ENCODE peak calls at places on chromosomes 3 and 15, in nine cellular contexts. W is neuronal stem cell; B is WERI-Rb-1; R is IMR-90; C is CD8-positive, alpha-beta memory T cell; G is left ventricle myocardium inferior; A is ovary; Q is keratinocyte; M is astrocyte. D is an unnamed sample.

GRCh38 chr15:79184465-79184892 is 93.9 kb upstream of the RASGRF1 start:
- DNase-seq in R (peak), A (peak), G (peak), W (peak), M (peak), Q (no peak), C (peak), B (peak), D (no peak)

GRCh38 chr15:40845511-40846284 is 1.9 kb downstream of the SPINT1 start:
- DNase-seq in R (no peak), A (no peak), M (no peak), G (no peak), C (no peak), Q (peak), W (no peak), B (no peak), D (peak)

GRCh38 chr3:5105050-5105449 is 17.0 kb upstream of the ARL8B start:
- DNase-seq in W (no peak), Q (no peak), A (no peak), B (no peak), C (no peak), G (no peak), R (no peak), M (no peak), D (no peak)

GRCh38 chr3:59774613-59775012 is 724.8 kb upstream of the CFAP20DC start:
- DNase-seq in G (no peak), M (peak), Q (no peak), W (no peak), R (peak), A (no peak), B (no peak), C (no peak), D (no peak)

GRCh38 chr3:6439824-6440223 is 421.1 kb upstream of the GRM7 start:
- DNase-seq in A (no peak), B (no peak), M (no peak), G (no peak), C (no peak), W (no peak), R (no peak), Q (no peak), D (no peak)

GRCh38 chr3:186220886-186221285 is 112.0 kb upstream of the ETV5 start:
- DNase-seq in W (no peak), R (no peak), B (peak), M (no peak), C (no peak), Q (no peak), G (no peak), A (no peak), D (no peak)

GRCh38 chr3:36911990-36912804 is 32.7 kb downstream of the TRANK1 start:
- DNase-seq in R (peak), G (no peak), W (no peak), A (no peak), M (peak), C (peak), B (no peak), Q (no peak), D (peak)

GRCh38 chr15:100890059-100890720 is 10.6 kb downstream of the ALDH1A3 start:
- DNase-seq in Q (no peak), M (no peak), R (no peak), C (no peak), B (no peak), W (no peak), G (no peak), A (no peak), D (no peak)

GRCh38 chr3:94990952-94991705 is 928.3 kb downstream of the NSUN3 start:
- DNase-seq in M (no peak), R (no peak), G (no peak), B (no peak), C (no peak), W (no peak), Q (no peak), A (no peak), D (no peak)

GRCh38 chr3:102069211-102069662 is 219.9 kb downstream of the NFKBIZ start:
- DNase-seq in Q (no peak), A (no peak), G (no peak), R (peak), B (no peak), C (no peak), W (no peak), M (peak), D (peak)

GRCh38 chr3:184477940-184478339 is 83.6 kb upstream of the EPHB3 start:
- DNase-seq in B (no peak), A (no peak), R (no peak), G (no peak), M (no peak), Q (no peak), W (no peak), C (no peak), D (no peak)

GRCh38 chr15:40984963-40985362 is 31.7 kb downstream of the CHAC1 start:
- DNase-seq in B (no peak), R (peak), M (peak), G (no peak), A (no peak), C (no peak), W (no peak), Q (no peak), D (no peak)

GRCh38 chr15:96320703-96321421 is 9.6 kb upstream of the NR2F2 start:
- DNase-seq in Q (no peak), R (no peak), G (no peak), A (peak), M (peak), C (no peak), W (no peak), B (no peak), D (no peak)

GRCh38 chr15:94503293-94503692 is 271.9 kb downstream of the MCTP2 start:
- DNase-seq in R (no peak), M (no peak), W (no peak), Q (no peak), G (no peak), C (no peak), A (no peak), B (no peak), D (no peak)

GRCh38 chr15:67606742-67607141 is 64.2 kb downstream of the MAP2K5 start:
- DNase-seq in Q (no peak), A (no peak), C (no peak), W (no peak), M (no peak), R (no peak), G (no peak), B (no peak), D (no peak)

GRCh38 chr3:8052599-8053185 is 448.9 kb upstream of the LMCD1 start:
- DNase-seq in C (no peak), A (no peak), Q (no peak), R (no peak), M (peak), B (peak), W (no peak), G (peak), D (no peak)

GRCh38 chr15:89837830-89838178 is 23.2 kb upstream of the ANPEP start:
- DNase-seq in R (no peak), Q (no peak), G (no peak), M (peak), W (no peak), B (no peak), A (no peak), C (no peak), D (no peak)

GRCh38 chr3:45145223-45145622 is 955 bp downstream of the CDCP1 start:
- DNase-seq in M (no peak), W (no peak), Q (no peak), G (no peak), C (no peak), A (no peak), B (no peak), R (no peak), D (no peak)

GRCh38 chr3:111846717-111847116 is 12.3 kb upstream of the PHLDB2 start:
- DNase-seq in R (peak), C (no peak), W (no peak), G (no peak), B (no peak), A (no peak), M (peak), Q (no peak), D (peak)

GRCh38 chr3:31952205-31952604 is 28.9 kb downstream of the OSBPL10 start:
- DNase-seq in C (no peak), W (no peak), R (no peak), A (no peak), M (no peak), Q (no peak), G (no peak), B (no peak), D (no peak)

GRCh38 chr3:119794971-119795612 is 13.2 kb downstream of the NR1I2 start:
- DNase-seq in M (peak), Q (no peak), R (no peak), W (peak), A (no peak), G (no peak), C (no peak), B (no peak), D (no peak)

GRCh38 chr3:105837143-105837740 is 31.6 kb downstream of the CBLB start:
- DNase-seq in R (no peak), G (no peak), A (no peak), W (no peak), M (no peak), B (no peak), Q (no peak), C (no peak), D (no peak)

GRCh38 chr3:127753898-127754410 is 68.4 kb downstream of the MGLL start:
- DNase-seq in R (no peak), M (no peak), B (no peak), W (no peak), Q (no peak), C (no peak), A (no peak), G (no peak), D (no peak)

GRCh38 chr3:127691974-127692373 is 19.2 kb downstream of the ABTB1 start:
- DNase-seq in M (no peak), Q (no peak), W (no peak), B (no peak), G (peak), R (no peak), A (no peak), C (peak), D (no peak)

GRCh38 chr15:100096700-100097099 is 245.1 kb downstream of the ADAMTS17 start:
- DNase-seq in M (no peak), W (no peak), A (no peak), Q (no peak), G (no peak), B (no peak), R (no peak), C (no peak), D (no peak)

GRCh38 chr15:73755481-73755880 is 2.3 kb upstream of the INSYN1 start:
- DNase-seq in M (no peak), R (no peak), W (no peak), C (no peak), B (no peak), A (no peak), Q (no peak), G (no peak), D (no peak)

GRCh38 chr3:42424911-42425310 is 14.5 kb upstream of the LYZL4 start:
- DNase-seq in M (no peak), W (no peak), B (no peak), G (no peak), A (no peak), C (no peak), Q (no peak), R (no peak), D (no peak)

GRCh38 chr3:126005951-126006350 is 37.0 kb downstream of the ROPN1B start:
- DNase-seq in Q (no peak), A (no peak), C (no peak), W (no peak), M (peak), R (peak), B (no peak), G (no peak), D (peak)

GRCh38 chr3:57852896-57853295 is 96.8 kb downstream of the SLMAP start:
- DNase-seq in B (no peak), R (peak), W (no peak), M (peak), G (no peak), C (no peak), Q (no peak), A (no peak), D (no peak)

GRCh38 chr15:96340348-96340610 is 9.8 kb downstream of the NR2F2 start:
- DNase-seq in C (no peak), A (no peak), W (no peak), Q (no peak), R (no peak), B (no peak), G (no peak), M (no peak), D (no peak)

GRCh38 chr3:53773330-53773583 is 73.0 kb downstream of the CHDH start:
- DNase-seq in A (no peak), W (no peak), G (no peak), M (no peak), C (no peak), B (no peak), Q (no peak), R (no peak), D (no peak)

GRCh38 chr3:53775018-53775417 is 71.2 kb downstream of the CHDH start:
- DNase-seq in W (no peak), G (no peak), C (no peak), B (no peak), Q (no peak), A (no peak), R (no peak), M (no peak), D (no peak)

GRCh38 chr3:53774414-53774813 is 71.8 kb downstream of the CHDH start:
- DNase-seq in R (no peak), A (no peak), Q (no peak), B (no peak), M (no peak), G (no peak), C (no peak), W (no peak), D (no peak)

GRCh38 chr3:53772562-53773329 is 73.5 kb downstream of the CHDH start:
- DNase-seq in C (no peak), G (no peak), R (peak), A (no peak), M (peak), Q (no peak), W (no peak), B (no peak), D (no peak)

GRCh38 chr3:53773586-53774368 is 72.4 kb downstream of the CHDH start:
- DNase-seq in Q (no peak), M (peak), C (no peak), G (no peak), R (peak), B (no peak), A (peak), W (no peak), D (no peak)
- H3K27ac ChIP-seq in Q (no peak), M (no peak), C (no peak), G (no peak), R (peak), B (no peak), A (no peak), W (no peak), D (no peak)

DNA sequence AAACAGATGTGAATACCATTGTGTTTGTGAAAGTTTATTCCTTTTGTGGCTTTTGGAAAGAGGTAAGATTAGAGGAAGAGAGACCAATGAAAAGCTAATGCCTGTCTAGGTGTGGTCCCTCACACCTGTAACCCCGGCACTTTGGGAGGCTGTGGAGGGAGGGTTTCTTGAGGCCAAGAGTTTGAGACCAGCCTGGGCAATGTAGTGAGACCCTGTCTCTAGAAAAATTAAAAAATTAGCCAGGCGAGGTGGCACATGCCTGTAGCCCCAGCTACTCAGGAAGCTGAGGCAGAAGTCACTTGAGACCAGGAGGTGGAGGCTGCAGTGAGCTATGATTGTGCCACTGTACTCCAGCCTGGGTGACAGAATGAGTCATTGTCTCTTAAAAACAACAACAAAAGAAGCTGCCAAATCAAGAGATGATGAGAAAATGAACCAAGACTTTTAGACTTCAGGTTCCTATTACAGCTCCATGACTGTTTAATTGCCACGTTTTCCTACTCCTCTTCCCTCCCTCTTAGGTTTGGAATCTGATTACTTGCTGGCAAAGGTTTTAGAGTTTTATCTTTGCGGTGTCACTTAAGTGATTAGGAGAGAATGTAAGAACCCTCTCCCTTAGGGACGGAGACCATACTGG is 68.7 kb downstream of the CGNL1 start:
- DNase-seq in M (peak), Q (no peak), W (no peak), G (no peak), A (no peak), R (no peak), B (no peak), C (no peak), D (no peak)
- H3K27ac ChIP-seq in M (no peak), Q (no peak), W (no peak), G (no peak), A (no peak), R (no peak), B (no peak), C (no peak), D (no peak)

GRCh38 chr15:74788042-74788715 is 6.3 kb downstream of the CSK start:
- DNase-seq in M (no peak), R (no peak), W (no peak), G (no peak), A (no peak), Q (no peak), B (no peak), C (no peak), D (no peak)

GRCh38 chr15:74789171-74789627 is 7.3 kb downstream of the CSK start:
- DNase-seq in M (no peak), C (no peak), B (no peak), R (no peak), A (no peak), Q (no peak), W (no peak), G (no peak), D (no peak)

GRCh38 chr15:74787251-74788041 is 5.6 kb downstream of the CSK start:
- DNase-seq in W (no peak), G (peak), A (no peak), B (peak), R (peak), M (peak), Q (no peak), C (peak), D (no peak)

GRCh38 chr15:74789741-74790079 is 7.8 kb downstream of the CSK start:
- DNase-seq in G (no peak), A (no peak), R (no peak), M (no peak), B (no peak), Q (no peak), W (no peak), C (no peak), D (no peak)

DNA sequence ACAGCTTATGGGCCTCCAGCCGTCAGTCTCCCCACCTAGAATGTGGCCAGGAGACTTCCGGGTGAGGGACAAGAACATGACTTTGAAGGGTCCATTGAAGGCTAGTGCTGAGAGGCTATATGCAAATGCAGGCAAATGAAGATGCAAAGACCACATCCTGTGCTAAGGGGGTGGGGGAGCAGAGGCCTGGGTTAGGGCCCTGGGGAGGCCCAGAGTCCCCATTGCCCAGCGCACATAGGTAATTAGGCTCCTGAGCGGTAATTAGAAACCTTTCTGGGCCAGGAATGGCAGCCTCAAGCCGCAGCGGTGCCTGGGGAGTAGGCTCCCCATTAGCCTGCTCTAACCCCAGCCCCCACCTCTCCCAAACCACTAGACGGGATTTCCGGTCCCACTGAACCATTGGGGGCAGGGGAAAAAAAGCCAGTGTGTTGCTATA is 6.9 kb downstream of the CSK start:
- DNase-seq in C (peak), Q (no peak), R (no peak), G (no peak), M (no peak), A (no peak), B (no peak), W (no peak), D (no peak)
- H3K27ac ChIP-seq in C (peak), Q (no peak), R (no peak), G (peak), M (no peak), A (no peak), B (no peak), W (no peak), D (peak)

GRCh38 chr3:70988111-70988510 is 595.4 kb downstream of the FOXP1 start:
- DNase-seq in G (no peak), B (no peak), M (no peak), Q (no peak), A (no peak), W (no peak), C (no peak), R (no peak), D (no peak)

GRCh38 chr3:70982700-70983140 is 600.8 kb downstream of the FOXP1 start:
- DNase-seq in C (no peak), W (no peak), M (peak), Q (no peak), A (peak), B (no peak), R (peak), G (no peak), D (peak)

GRCh38 chr3:70982274-70982673 is 601.3 kb downstream of the FOXP1 start:
- DNase-seq in W (no peak), R (no peak), M (no peak), A (no peak), B (no peak), Q (no peak), G (no peak), C (no peak), D (no peak)

GRCh38 chr3:70985572-70985971 is 598.0 kb downstream of the FOXP1 start:
- DNase-seq in C (no peak), A (no peak), B (no peak), M (no peak), Q (no peak), G (no peak), W (no peak), R (no peak), D (no peak)

DNA sequence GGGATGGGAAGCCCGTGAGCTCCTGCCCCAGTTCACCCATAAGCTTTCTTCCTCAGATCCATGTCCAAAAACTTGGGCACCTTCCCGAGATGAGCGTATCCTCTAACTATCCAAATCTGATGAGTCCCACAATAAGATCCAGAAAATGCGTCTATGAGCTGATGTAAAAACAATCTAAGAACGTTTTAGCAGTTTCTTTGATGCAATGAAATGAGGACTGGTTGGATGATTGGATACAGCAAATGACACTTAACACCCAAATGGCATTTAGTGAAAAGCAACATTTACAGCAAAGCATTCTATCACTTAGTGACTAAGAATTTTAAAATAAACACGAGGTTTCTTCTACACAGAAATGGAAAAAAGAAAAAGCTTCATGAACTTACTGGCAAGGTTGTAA is 598.8 kb downstream of the FOXP1 start:
- DNase-seq in M (peak), Q (no peak), C (no peak), G (no peak), W (no peak), R (peak), A (no peak), B (no peak), D (no peak)
- H3K27ac ChIP-seq in M (peak), Q (no peak), C (no peak), G (peak), W (no peak), R (peak), A (peak), B (no peak), D (peak)

GRCh38 chr3:108602249-108602934 is 12.9 kb downstream of the DZIP3 start:
- DNase-seq in W (no peak), G (no peak), R (no peak), B (peak), A (no peak), M (no peak), C (peak), Q (no peak), D (no peak)

GRCh38 chr3:108602935-108603294 is 13.4 kb downstream of the DZIP3 start:
- DNase-seq in C (no peak), R (no peak), G (no peak), A (no peak), B (peak), W (no peak), Q (no peak), M (no peak), D (no peak)

GRCh38 chr3:108605491-108605890 is 16.0 kb downstream of the DZIP3 start:
- DNase-seq in W (no peak), B (no peak), A (no peak), Q (no peak), C (peak), R (no peak), M (no peak), G (no peak), D (no peak)

GRCh38 chr3:108605028-108605427 is 15.5 kb downstream of the DZIP3 start:
- DNase-seq in Q (no peak), A (no peak), W (no peak), R (no peak), B (no peak), C (no peak), M (no peak), G (no peak), D (no peak)

DNA sequence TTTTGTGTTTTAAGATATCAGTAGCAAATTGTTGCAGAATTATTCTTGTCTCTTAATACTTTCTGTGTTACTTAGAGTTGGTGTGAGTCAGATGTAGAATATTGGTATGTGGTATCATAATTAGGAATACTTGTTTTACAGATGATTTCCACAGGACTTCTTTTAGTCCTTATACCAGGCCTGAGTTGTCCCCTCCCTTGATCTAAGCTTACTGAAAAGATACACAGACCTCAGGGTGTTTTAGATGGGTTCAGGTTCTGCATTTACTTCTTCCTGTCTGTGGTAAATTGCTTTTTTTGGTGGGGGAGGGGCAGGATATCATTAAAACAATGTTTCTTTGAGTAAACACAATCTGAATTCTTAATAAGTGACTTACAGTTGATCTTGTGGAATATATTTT is 14.2 kb downstream of the DZIP3 start:
- DNase-seq in M (peak), Q (no peak), C (no peak), G (no peak), B (no peak), R (peak), W (no peak), A (no peak), D (no peak)
- H3K27ac ChIP-seq in M (no peak), Q (no peak), C (peak), G (no peak), B (peak), R (no peak), W (no peak), A (no peak), D (no peak)